ENCODE peak calls at places on chromosomes 2 and 18, in four cellular contexts. One of them, this sample, is unnamed.

GRCh38 chr2:29456429-29456828 is 341.2 kb downstream of the CLIP4 start:
- DNase-seq in GM12878: no peak
- DNase-seq in WTC11: no peak
- DNase-seq in SK-N-SH: no peak
- DNase-seq in this sample: no peak

GRCh38 chr2:55718165-55719008 is 24.7 kb upstream of the PNPT1 start:
- DNase-seq in WTC11: peak; percentile 54
- DNase-seq in GM12878: peak; percentile 7
- DNase-seq in SK-N-SH: peak; percentile 56
- DNase-seq in this sample: peak; percentile 47

GRCh38 chr2:27587025-27587424 is 4.2 kb downstream of the ZNF512 start:
- DNase-seq in SK-N-SH: no peak
- DNase-seq in GM12878: no peak
- DNase-seq in WTC11: no peak
- DNase-seq in this sample: no peak

GRCh38 chr2:206239157-206239556 is 35.3 kb upstream of the ZDBF2 start:
- DNase-seq in GM12878: no peak
- DNase-seq in SK-N-SH: no peak
- DNase-seq in WTC11: no peak
- DNase-seq in this sample: no peak

GRCh38 chr2:171893196-171893823 is 734 bp downstream of the SLC25A12 start:
- DNase-seq in GM12878: no peak
- DNase-seq in WTC11: no peak
- DNase-seq in SK-N-SH: peak; percentile 33
- DNase-seq in this sample: no peak

GRCh38 chr18:59685501-59685900 is 11.7 kb downstream of the CCBE1 start:
- DNase-seq in SK-N-SH: no peak
- DNase-seq in WTC11: no peak
- DNase-seq in GM12878: no peak
- DNase-seq in this sample: no peak

GRCh38 chr2:210544191-210544590 is 12.2 kb upstream of the CPS1 start:
- DNase-seq in GM12878: no peak
- DNase-seq in SK-N-SH: no peak
- DNase-seq in WTC11: no peak
- DNase-seq in this sample: no peak

GRCh38 chr2:7190587-7191320 is 273.5 kb downstream of the RNF144A start:
- DNase-seq in WTC11: no peak
- DNase-seq in SK-N-SH: no peak
- DNase-seq in GM12878: no peak
- DNase-seq in this sample: no peak

GRCh38 chr2:31812051-31812798 is 198.6 kb downstream of the MEMO1 start:
- DNase-seq in WTC11: no peak
- DNase-seq in SK-N-SH: no peak
- DNase-seq in GM12878: peak; percentile 68
- DNase-seq in this sample: peak; percentile 45

GRCh38 chr18:8706545-8706980 is 1.2 kb downstream of the MTCL1 start:
- DNase-seq in WTC11: peak; percentile 21
- DNase-seq in GM12878: no peak
- DNase-seq in SK-N-SH: no peak
- DNase-seq in this sample: peak; percentile 37

GRCh38 chr2:67346718-67347407 is 50.3 kb upstream of the ETAA1 start:
- DNase-seq in SK-N-SH: no peak
- DNase-seq in GM12878: no peak
- DNase-seq in WTC11: no peak
- DNase-seq in this sample: no peak

GRCh38 chr18:48206887-48207286 is 202.3 kb downstream of the ZBTB7C start:
- DNase-seq in GM12878: no peak
- DNase-seq in WTC11: no peak
- DNase-seq in SK-N-SH: no peak
- DNase-seq in this sample: no peak

GRCh38 chr2:165105911-165106310 is 97.9 kb downstream of the SCN3A start:
- DNase-seq in WTC11: no peak
- DNase-seq in GM12878: no peak
- DNase-seq in SK-N-SH: no peak
- DNase-seq in this sample: no peak

GRCh38 chr2:26722328-26722727 is 29.8 kb downstream of the KCNK3 start:
- DNase-seq in SK-N-SH: no peak
- DNase-seq in GM12878: no peak
- DNase-seq in WTC11: no peak
- DNase-seq in this sample: no peak

GRCh38 chr2:188292446-188293239 is 969 bp downstream of the GULP1 start:
- DNase-seq in WTC11: peak; percentile 82
- DNase-seq in SK-N-SH: peak; percentile 78
- DNase-seq in GM12878: no peak
- DNase-seq in this sample: peak; percentile 39

GRCh38 chr2:240704651-240705050 is 13.0 kb downstream of the AQP12A start:
- DNase-seq in GM12878: no peak
- DNase-seq in WTC11: no peak
- DNase-seq in SK-N-SH: no peak
- DNase-seq in this sample: no peak

GRCh38 chr2:238238766-238239551 is 879 bp downstream of the HES6 start:
- DNase-seq in GM12878: no peak
- DNase-seq in WTC11: no peak
- DNase-seq in SK-N-SH: peak; percentile 72
- DNase-seq in this sample: peak; percentile 70

GRCh38 chr2:20501974-20502373 is 55.1 kb downstream of the RHOB start:
- DNase-seq in GM12878: no peak
- DNase-seq in WTC11: no peak
- DNase-seq in SK-N-SH: no peak
- DNase-seq in this sample: no peak

GRCh38 chr18:47413327-47413726 is 161.9 kb upstream of the SKOR2 start:
- DNase-seq in GM12878: no peak
- DNase-seq in WTC11: no peak
- DNase-seq in SK-N-SH: no peak
- DNase-seq in this sample: no peak

GRCh38 chr2:165681841-165682240 is 112.2 kb downstream of the GALNT3 start:
- DNase-seq in GM12878: no peak
- DNase-seq in WTC11: no peak
- DNase-seq in SK-N-SH: no peak
- DNase-seq in this sample: no peak

GRCh38 chr2:200453142-200453852 is 56.6 kb downstream of the KCTD18 start:
- DNase-seq in SK-N-SH: no peak
- DNase-seq in GM12878: no peak
- DNase-seq in WTC11: no peak
- DNase-seq in this sample: no peak

GRCh38 chr2:141692829-141693228 is 438.0 kb downstream of the LRP1B start:
- DNase-seq in WTC11: no peak
- DNase-seq in SK-N-SH: no peak
- DNase-seq in GM12878: no peak
- DNase-seq in this sample: no peak

GRCh38 chr2:172614932-172615331 is 59.0 kb downstream of the PDK1 start:
- DNase-seq in WTC11: no peak
- DNase-seq in GM12878: no peak
- DNase-seq in SK-N-SH: no peak
- DNase-seq in this sample: no peak

GRCh38 chr2:28048341-28048740 is 157.8 kb downstream of the BABAM2 start:
- DNase-seq in SK-N-SH: no peak
- DNase-seq in WTC11: no peak
- DNase-seq in GM12878: no peak
- DNase-seq in this sample: no peak

GRCh38 chr2:146193619-146194018 is 1651.2 kb upstream of the ACVR2A start:
- DNase-seq in GM12878: no peak
- DNase-seq in SK-N-SH: no peak
- DNase-seq in WTC11: no peak
- DNase-seq in this sample: no peak

GRCh38 chr2:234422895-234423505 is 73.9 kb downstream of the ARL4C start:
- DNase-seq in WTC11: no peak
- DNase-seq in SK-N-SH: no peak
- DNase-seq in GM12878: no peak
- DNase-seq in this sample: no peak

GRCh38 chr18:26383454-26384270 is 157.4 kb downstream of the TAF4B start:
- DNase-seq in WTC11: no peak
- DNase-seq in GM12878: peak; percentile 15
- DNase-seq in SK-N-SH: peak; percentile 40
- DNase-seq in this sample: peak; percentile 58

GRCh38 chr2:111523009-111523408 is 361.0 kb downstream of the ANAPC1 start:
- DNase-seq in SK-N-SH: peak; percentile 39
- DNase-seq in WTC11: no peak
- DNase-seq in GM12878: no peak
- DNase-seq in this sample: peak; percentile 12

GRCh38 chr2:127174176-127174575 is 45.9 kb downstream of the CYP27C1 start:
- DNase-seq in GM12878: no peak
- DNase-seq in WTC11: peak; percentile 43
- DNase-seq in SK-N-SH: peak; percentile 80
- DNase-seq in this sample: peak; percentile 57

GRCh38 chr2:46381871-46382270 is 84.7 kb downstream of the EPAS1 start:
- DNase-seq in WTC11: no peak
- DNase-seq in SK-N-SH: no peak
- DNase-seq in GM12878: no peak
- DNase-seq in this sample: no peak

GRCh38 chr2:209367091-209367747 is 56.6 kb upstream of the MAP2 start:
- DNase-seq in WTC11: no peak
- DNase-seq in GM12878: no peak
- DNase-seq in SK-N-SH: no peak
- DNase-seq in this sample: no peak

GRCh38 chr18:12862467-12862866 is 21.6 kb downstream of the PTPN2 start:
- DNase-seq in GM12878: no peak
- DNase-seq in WTC11: peak; percentile 69
- DNase-seq in SK-N-SH: no peak
- DNase-seq in this sample: no peak

GRCh38 chr18:316391-316790 is 48.5 kb upstream of the THOC1 start:
- DNase-seq in GM12878: no peak
- DNase-seq in WTC11: no peak
- DNase-seq in SK-N-SH: no peak
- DNase-seq in this sample: no peak

GRCh38 chr2:46325178-46325928 is 28.1 kb downstream of the EPAS1 start:
- DNase-seq in WTC11: no peak
- DNase-seq in GM12878: no peak
- DNase-seq in SK-N-SH: no peak
- DNase-seq in this sample: peak; percentile 81

GRCh38 chr18:25921677-25922421 is 168.6 kb downstream of the SS18 start:
- DNase-seq in SK-N-SH: peak; percentile 20
- DNase-seq in WTC11: peak; percentile 74
- DNase-seq in GM12878: peak; percentile 20
- DNase-seq in this sample: peak; percentile 77

GRCh38 chr18:9147440-9148238 is 11.1 kb downstream of the ANKRD12 start:
- DNase-seq in SK-N-SH: peak; percentile 50
- DNase-seq in GM12878: peak; percentile 53
- DNase-seq in WTC11: no peak
- DNase-seq in this sample: no peak

GRCh38 chr2:44996356-44996755 is 12.9 kb downstream of the SIX2 start:
- DNase-seq in GM12878: no peak
- DNase-seq in SK-N-SH: no peak
- DNase-seq in WTC11: no peak
- DNase-seq in this sample: no peak

GRCh38 chr2:241802806-241803318 is 6.1 kb upstream of the NEU4 start:
- DNase-seq in SK-N-SH: peak; percentile 9
- DNase-seq in WTC11: no peak
- DNase-seq in GM12878: no peak
- DNase-seq in this sample: peak; percentile 7

GRCh38 chr2:241802421-241802749 is 6.6 kb upstream of the NEU4 start:
- DNase-seq in WTC11: no peak
- DNase-seq in SK-N-SH: peak; percentile 29
- DNase-seq in GM12878: no peak
- DNase-seq in this sample: peak; percentile 36

GRCh38 chr2:241801611-241802420 is 7.2 kb upstream of the NEU4 start:
- DNase-seq in GM12878: no peak
- DNase-seq in SK-N-SH: peak; percentile 42
- DNase-seq in WTC11: peak; percentile 55
- DNase-seq in this sample: peak; percentile 83

GRCh38 chr2:241804326-241805276 is 4.4 kb upstream of the NEU4 start:
- DNase-seq in WTC11: no peak
- DNase-seq in GM12878: no peak
- DNase-seq in SK-N-SH: peak; percentile 62
- DNase-seq in this sample: peak; percentile 22

GRCh38 chr2:241803387-241804325 is 5.3 kb upstream of the NEU4 start:
- DNase-seq in SK-N-SH: peak; percentile 75
- DNase-seq in GM12878: no peak
- DNase-seq in WTC11: no peak
- DNase-seq in this sample: peak; percentile 6
- TF ChIP-seq USF1 in SK-N-SH: no peak
- TF ChIP-seq USF1 in GM12878: no peak
- TF ChIP-seq USF1 in WTC11: no peak
- TF ChIP-seq USF1 in this sample: no peak

GRCh38 chr2:215811003-215811402 is 202.3 kb downstream of the MREG start:
- DNase-seq in WTC11: no peak
- DNase-seq in GM12878: no peak
- DNase-seq in SK-N-SH: no peak
- DNase-seq in this sample: no peak

GRCh38 chr2:215808996-215809395 is 204.4 kb downstream of the MREG start:
- DNase-seq in WTC11: no peak
- DNase-seq in GM12878: no peak
- DNase-seq in SK-N-SH: no peak
- DNase-seq in this sample: no peak

GRCh38 chr2:215808194-215808593 is 205.2 kb downstream of the MREG start:
- DNase-seq in GM12878: no peak
- DNase-seq in SK-N-SH: no peak
- DNase-seq in WTC11: no peak
- DNase-seq in this sample: no peak

GRCh38 chr2:215812966-215813365 is 200.4 kb downstream of the MREG start:
- DNase-seq in GM12878: no peak
- DNase-seq in WTC11: no peak
- DNase-seq in SK-N-SH: no peak
- DNase-seq in this sample: no peak

GRCh38 chr2:215811409-215812355 is 201.7 kb downstream of the MREG start:
- DNase-seq in GM12878: peak; percentile 90
- DNase-seq in WTC11: no peak
- DNase-seq in SK-N-SH: no peak
- DNase-seq in this sample: no peak
- TF ChIP-seq USF1 in GM12878: no peak
- TF ChIP-seq USF1 in WTC11: no peak
- TF ChIP-seq USF1 in SK-N-SH: no peak
- TF ChIP-seq USF1 in this sample: no peak

GRCh38 chr2:2795438-2796091 is 464.5 kb upstream of the MYT1L start:
- DNase-seq in SK-N-SH: no peak
- DNase-seq in WTC11: no peak
- DNase-seq in GM12878: no peak
- DNase-seq in this sample: no peak
- TF ChIP-seq USF1 in SK-N-SH: no peak
- TF ChIP-seq USF1 in WTC11: no peak
- TF ChIP-seq USF1 in GM12878: no peak
- TF ChIP-seq USF1 in this sample: no peak

DNA sequence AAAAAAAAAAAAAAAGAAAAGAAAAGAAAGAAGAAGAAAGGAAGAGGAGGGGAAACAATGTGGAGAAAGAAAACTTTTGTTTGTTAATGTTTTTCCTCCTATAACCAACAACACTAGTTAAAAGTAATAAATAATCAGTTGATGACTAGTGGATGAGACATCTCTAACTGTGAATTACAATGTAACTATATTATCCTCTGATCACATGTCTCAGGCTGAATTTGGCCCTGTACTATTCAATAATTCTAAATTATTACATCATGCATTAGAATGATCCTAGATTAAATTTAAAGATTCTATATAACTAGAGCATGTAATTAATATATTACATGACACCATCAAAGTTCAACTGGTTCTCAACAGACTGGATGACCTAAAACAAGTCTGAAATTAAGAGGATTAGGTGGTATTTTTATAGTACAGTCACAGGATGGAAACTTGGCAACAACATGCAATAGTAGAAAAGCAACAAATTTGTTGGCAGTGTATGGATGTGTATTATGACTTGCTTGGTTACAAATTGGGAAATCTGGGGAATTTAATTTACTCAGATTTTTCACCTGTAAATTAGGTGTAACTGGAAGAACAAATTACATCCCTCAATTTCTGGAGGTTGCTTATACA is 269.3 kb upstream of the SETBP1 start:
- DNase-seq in GM12878: no peak
- DNase-seq in SK-N-SH: no peak
- DNase-seq in WTC11: no peak
- DNase-seq in this sample: no peak
- TF ChIP-seq USF1 in GM12878: no peak
- TF ChIP-seq USF1 in SK-N-SH: no peak
- TF ChIP-seq USF1 in WTC11: no peak
- TF ChIP-seq USF1 in this sample: no peak